ENCODE peak calls at places on chromosomes 12 and 14, in seven cellular contexts. A is A549, T is body of pancreas, Y is HepG2, J is gastrocnemius medialis, L is breast epithelium, X is testis. P is an unnamed sample.

GRCh38 chr12:118439068-118439467 is 62.7 kb downstream of the SUDS3 start:
- DNase-seq in A (no peak), T (no peak), Y (no peak), J (no peak), L (no peak), X (no peak), P (no peak)

GRCh38 chr14:95061317-95062093 is 95.8 kb downstream of the DICER1 start:
- DNase-seq in A (no peak), T (no peak), Y (no peak), J (no peak), L (no peak), X (no peak), P (no peak)

GRCh38 chr14:95314609-95315008 is 5.1 kb downstream of the CLMN start:
- DNase-seq in A (peak; percentile 70), T (no peak), Y (no peak), J (no peak), L (peak; percentile 70), X (no peak), P (peak; percentile 95)

GRCh38 chr12:91109148-91109564 is 2.1 kb downstream of the LUM start:
- DNase-seq in A (no peak), T (peak; percentile 82), Y (peak; percentile 20), J (peak; percentile 32), L (peak; percentile 60), X (peak; percentile 90), P (no peak)

GRCh38 chr12:84910549-84911241 is 1.9 kb downstream of the SLC6A15 start:
- DNase-seq in A (no peak), T (no peak), Y (no peak), J (no peak), L (peak; percentile 47), X (peak; percentile 30), P (no peak)

GRCh38 chr12:68367903-68368302 is 35.7 kb upstream of the MDM1 start:
- DNase-seq in A (no peak), T (no peak), Y (no peak), J (no peak), L (no peak), X (no peak), P (no peak)

GRCh38 chr12:88172844-88173407 is 30.8 kb downstream of the TMTC3 start:
- DNase-seq in A (no peak), T (no peak), Y (no peak), J (no peak), L (no peak), X (no peak), P (no peak)

GRCh38 chr12:56522486-56523193 is 1.0 kb downstream of the RBMS2 start:
- DNase-seq in A (peak; percentile 36), T (no peak), Y (no peak), J (no peak), L (no peak), X (no peak), P (no peak)

GRCh38 chr12:71045781-71046180 is 112.0 kb downstream of the TSPAN8 start:
- DNase-seq in A (no peak), T (no peak), Y (no peak), J (no peak), L (no peak), X (no peak), P (no peak)

GRCh38 chr14:95507174-95507573 is 9.3 kb downstream of the SYNE3 start:
- DNase-seq in A (no peak), T (peak; percentile 30), Y (no peak), J (peak; percentile 93), L (peak; percentile 81), X (peak; percentile 63), P (peak; percentile 90)

GRCh38 chr12:105020241-105020962 is 34.3 kb downstream of the NOPCHAP1 start:
- DNase-seq in A (no peak), T (no peak), Y (no peak), J (no peak), L (no peak), X (no peak), P (no peak)

GRCh38 chr12:95114766-95115450 is 41.5 kb upstream of the NR2C1 start:
- DNase-seq in A (no peak), T (no peak), Y (no peak), J (no peak), L (no peak), X (no peak), P (no peak)

GRCh38 chr12:121894633-121895032 is 6.0 kb downstream of the PSMD9 start:
- DNase-seq in A (peak; percentile 49), T (peak; percentile 29), Y (peak; percentile 78), J (no peak), L (no peak), X (peak; percentile 39), P (no peak)

GRCh38 chr12:49564241-49565118 is 3.5 kb downstream of the MCRS1 start:
- DNase-seq in A (no peak), T (no peak), Y (no peak), J (no peak), L (no peak), X (no peak), P (no peak)

DNA sequence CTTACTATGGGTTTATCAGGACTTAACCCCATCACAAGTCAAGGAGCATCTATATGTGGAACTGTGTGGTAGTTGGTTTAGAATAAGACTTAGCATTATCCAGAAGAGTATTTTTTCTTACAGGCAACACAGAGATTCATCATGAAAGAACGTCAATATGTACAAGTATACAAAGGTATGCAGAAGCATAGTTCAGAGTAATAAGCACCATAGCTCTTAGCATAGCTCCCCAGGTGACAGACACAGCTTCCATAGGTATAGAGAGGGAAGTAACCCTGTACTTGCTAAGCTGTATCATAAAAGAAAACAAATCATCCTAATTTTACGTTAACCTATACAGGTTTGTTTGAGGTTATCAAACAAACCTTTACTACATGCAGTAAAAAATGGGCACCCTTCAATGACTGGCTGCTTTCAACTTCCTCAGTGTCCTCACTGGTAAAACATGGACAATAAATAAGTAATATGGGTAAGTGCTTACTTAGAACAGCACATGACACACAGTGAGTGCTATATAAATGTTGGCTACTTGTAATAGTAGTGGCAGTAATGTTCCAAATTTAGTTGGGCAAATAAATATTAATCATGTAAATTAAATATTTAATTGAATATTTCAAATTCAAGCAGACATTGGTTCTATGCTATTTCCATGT is 50.9 kb downstream of the PTPN21 start:
- DNase-seq in A (no peak), T (no peak), Y (no peak), J (no peak), L (no peak), X (no peak), P (no peak)
- TF ChIP-seq POLR2A in A (no peak), T (no peak), Y (no peak), J (no peak), L (no peak), X (no peak), P (no peak)

DNA sequence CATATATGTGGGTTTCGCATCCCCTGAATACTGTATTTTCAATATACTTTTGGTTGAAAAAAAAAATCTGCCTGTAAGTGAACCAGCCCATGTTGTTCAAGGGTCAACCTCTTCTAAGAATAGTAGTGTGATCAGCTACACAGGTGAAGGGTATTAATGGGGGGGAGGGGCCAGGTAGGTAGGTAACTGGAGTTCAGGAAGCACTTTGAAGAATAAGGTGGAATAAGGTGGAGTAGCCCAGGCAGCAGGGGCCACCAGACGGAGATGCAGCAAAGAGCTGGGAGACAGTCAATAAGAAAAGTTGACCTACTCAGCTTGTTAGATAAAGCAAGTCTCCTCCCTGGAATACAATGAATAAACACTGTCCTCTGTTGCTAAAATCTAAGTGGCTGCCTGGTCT is 9.3 kb downstream of the LDHB start:
- DNase-seq in A (no peak), T (no peak), Y (no peak), J (no peak), L (no peak), X (no peak), P (no peak)
- TF ChIP-seq POLR2A in A (no peak), T (no peak), Y (no peak), J (no peak), L (no peak), X (no peak), P (no peak)

GRCh38 chr12:52867636-52868035 is 18.8 kb upstream of the KRT78 start:
- DNase-seq in A (no peak), T (peak; percentile 45), Y (no peak), J (peak; percentile 25), L (no peak), X (no peak), P (no peak)
- TF ChIP-seq POLR2A in A (no peak), T (no peak), Y (no peak), J (no peak), L (no peak), X (no peak), P (no peak)

DNA sequence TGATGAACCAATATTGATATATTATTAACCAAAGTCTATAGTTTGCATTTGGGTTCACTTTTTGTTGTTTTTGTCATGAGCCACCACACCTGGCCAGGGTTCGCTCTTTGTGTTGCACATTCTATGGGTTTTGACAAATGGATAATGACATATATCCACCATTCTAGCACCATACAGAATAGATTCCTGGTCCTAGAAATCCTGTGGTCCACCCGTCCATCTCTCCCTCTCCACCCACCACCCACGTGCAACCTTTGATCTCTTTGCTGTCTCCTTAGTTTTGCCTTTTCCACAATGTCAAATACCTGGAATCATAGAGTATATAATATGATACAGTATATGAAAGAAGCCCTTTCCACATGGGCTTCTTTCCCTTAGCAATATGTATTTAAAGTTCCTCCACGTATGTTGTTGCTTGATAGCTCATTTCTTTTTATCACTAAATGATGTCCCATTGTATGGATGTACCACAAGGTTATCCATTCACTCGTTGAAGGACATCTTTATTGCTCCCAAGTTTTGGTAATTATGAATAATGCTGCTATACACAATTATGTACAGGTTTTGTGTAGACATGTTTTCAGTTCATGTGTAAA is 7.4 kb downstream of the RPL6 start:
- DNase-seq in A (no peak), T (no peak), Y (no peak), J (no peak), L (no peak), X (no peak), P (no peak)
- TF ChIP-seq POLR2A in A (no peak), T (no peak), Y (no peak), J (no peak), L (no peak), X (no peak), P (no peak)

GRCh38 chr12:13000935-13001724 is 1.1 kb upstream of the HEBP1 start:
- DNase-seq in A (peak; percentile 86), T (peak; percentile 68), Y (peak; percentile 23), J (peak; percentile 20), L (peak; percentile 53), X (peak; percentile 74), P (peak; percentile 54)

GRCh38 chr12:12999276-12999958 is 648 bp downstream of the HEBP1 start:
- DNase-seq in A (peak; percentile 37), T (peak; percentile 30), Y (peak; percentile 36), J (no peak), L (peak; percentile 53), X (no peak), P (no peak)

GRCh38 chr12:13001725-13002040 is 1.6 kb upstream of the HEBP1 start:
- DNase-seq in A (no peak), T (no peak), Y (no peak), J (no peak), L (no peak), X (no peak), P (no peak)

GRCh38 chr12:13000616-13000934 is 510 bp upstream of the HEBP1 start:
- DNase-seq in A (peak; percentile 58), T (peak; percentile 53), Y (no peak), J (no peak), L (peak; percentile 56), X (no peak), P (peak; percentile 39)

DNA sequence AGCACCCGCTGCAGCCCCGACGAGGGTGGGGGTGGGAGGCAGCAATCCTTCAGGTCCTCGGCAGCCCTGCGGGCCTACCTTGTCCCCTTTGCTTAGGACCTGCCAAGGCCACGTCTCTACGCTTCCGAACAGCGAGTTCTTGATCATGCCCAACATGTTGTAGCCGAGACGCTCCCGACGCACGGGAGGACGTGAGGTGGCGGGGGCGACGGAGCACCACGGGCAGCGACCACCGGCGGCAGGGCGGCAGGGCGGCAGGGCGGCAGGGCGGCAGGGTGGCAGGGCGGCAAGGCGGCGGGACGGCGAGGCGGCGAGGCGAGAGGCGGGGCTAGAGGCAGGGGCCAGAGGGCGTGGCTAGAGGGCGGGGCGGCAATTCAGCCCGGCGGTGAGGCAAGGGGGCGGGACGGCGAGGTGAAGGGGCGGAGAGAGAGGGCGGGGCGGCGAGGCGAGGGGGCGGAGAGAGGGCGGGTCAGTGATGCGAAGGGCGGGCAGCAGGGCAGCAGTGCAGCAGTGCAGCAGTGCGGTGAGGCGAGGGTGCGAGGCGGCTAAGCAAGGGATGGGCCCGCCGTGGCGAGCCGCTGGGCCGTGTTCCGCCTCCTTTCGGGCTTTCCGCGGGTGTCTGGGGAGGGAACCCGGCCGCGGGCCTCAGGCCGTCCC is at the start of gene HEBP1:
- DNase-seq in A (peak; percentile 90), T (peak; percentile 96), Y (peak; percentile 59), J (peak; percentile 90), L (peak; percentile 98), X (peak; percentile 97), P (peak; percentile 89)
- TF ChIP-seq POLR2A in A (peak; percentile 98), T (peak; percentile 92), Y (peak; percentile 61), J (peak; percentile 79), L (peak; percentile 86), X (peak; percentile 45), P (peak; percentile 98)